ENCODE peak calls at places on chromosomes 6 and 20, in five cellular contexts. One of them, this sample, is unnamed. For H3K27me3, the result is how much of the 10 kb centered on the place peaks cover.

GRCh38 chr6:107421696-107422256 is 37.6 kb downstream of the PDSS2 start:
- DNase-seq in tibial nerve: no peak
- DNase-seq in GM23338: no peak
- DNase-seq in PC-3: no peak
- DNase-seq in HCT116: no peak
- DNase-seq in this sample: no peak

GRCh38 chr6:105626290-105627158 is 223.6 kb upstream of the PREP start:
- DNase-seq in tibial nerve: no peak
- DNase-seq in HCT116: no peak
- DNase-seq in PC-3: no peak
- DNase-seq in GM23338: no peak
- DNase-seq in this sample: no peak

GRCh38 chr20:38128691-38129090 is 36.4 kb downstream of the TGM2 start:
- DNase-seq in tibial nerve: no peak
- DNase-seq in PC-3: no peak
- DNase-seq in GM23338: no peak
- DNase-seq in HCT116: no peak
- DNase-seq in this sample: no peak

GRCh38 chr6:78639505-78640110 is 227.7 kb upstream of the IRAK1BP1 start:
- DNase-seq in tibial nerve: no peak
- DNase-seq in GM23338: no peak
- DNase-seq in PC-3: no peak
- DNase-seq in HCT116: no peak
- DNase-seq in this sample: no peak

GRCh38 chr6:39847216-39847615 is 55.0 kb downstream of the DAAM2 start:
- DNase-seq in PC-3: no peak
- DNase-seq in HCT116: no peak
- DNase-seq in GM23338: peak
- DNase-seq in tibial nerve: no peak
- DNase-seq in this sample: peak

GRCh38 chr6:93105017-93105416 is 314.3 kb downstream of the EPHA7 start:
- DNase-seq in PC-3: peak
- DNase-seq in tibial nerve: no peak
- DNase-seq in GM23338: no peak
- DNase-seq in HCT116: no peak
- DNase-seq in this sample: no peak

GRCh38 chr6:42550277-42550676 is 13.6 kb upstream of the UBR2 start:
- DNase-seq in tibial nerve: no peak
- DNase-seq in PC-3: no peak
- DNase-seq in HCT116: no peak
- DNase-seq in GM23338: no peak
- DNase-seq in this sample: no peak

GRCh38 chr6:107866606-107867301 is 42.6 kb upstream of the SCML4 start:
- DNase-seq in HCT116: peak
- DNase-seq in GM23338: peak
- DNase-seq in PC-3: peak
- DNase-seq in tibial nerve: no peak
- DNase-seq in this sample: no peak

GRCh38 chr20:4151991-4152695 is 136.8 kb upstream of the RNF24 start:
- DNase-seq in HCT116: no peak
- DNase-seq in GM23338: no peak
- DNase-seq in PC-3: peak
- DNase-seq in tibial nerve: no peak
- DNase-seq in this sample: no peak

GRCh38 chr20:49228676-49229075 is 9.5 kb downstream of the DDX27 start:
- DNase-seq in tibial nerve: no peak
- DNase-seq in PC-3: no peak
- DNase-seq in HCT116: no peak
- DNase-seq in GM23338: no peak
- DNase-seq in this sample: no peak

GRCh38 chr20:38143238-38143645 is 21.8 kb downstream of the TGM2 start:
- DNase-seq in GM23338: no peak
- DNase-seq in PC-3: peak
- DNase-seq in HCT116: no peak
- DNase-seq in tibial nerve: no peak
- DNase-seq in this sample: no peak

GRCh38 chr20:33674294-33675126 is at the start of gene NECAB3:
- DNase-seq in PC-3: peak
- DNase-seq in HCT116: no peak
- DNase-seq in tibial nerve: peak
- DNase-seq in GM23338: peak
- DNase-seq in this sample: peak

GRCh38 chr6:38234934-38235678 is 404.6 kb downstream of the BTBD9 start:
- DNase-seq in PC-3: no peak
- DNase-seq in tibial nerve: no peak
- DNase-seq in HCT116: no peak
- DNase-seq in GM23338: no peak
- DNase-seq in this sample: no peak

GRCh38 chr6:112259337-112259675 is 4.9 kb upstream of the LAMA4 start:
- DNase-seq in PC-3: no peak
- DNase-seq in GM23338: no peak
- DNase-seq in HCT116: no peak
- DNase-seq in tibial nerve: no peak
- DNase-seq in this sample: no peak

GRCh38 chr6:86715676-86716075 is 221.7 kb upstream of the HTR1E start:
- DNase-seq in HCT116: no peak
- DNase-seq in PC-3: peak
- DNase-seq in GM23338: peak
- DNase-seq in tibial nerve: no peak
- DNase-seq in this sample: no peak

GRCh38 chr6:142692942-142693341 is 252.0 kb downstream of the HIVEP2 start:
- DNase-seq in HCT116: peak
- DNase-seq in tibial nerve: peak
- DNase-seq in GM23338: peak
- DNase-seq in PC-3: peak
- DNase-seq in this sample: peak

GRCh38 chr6:168554898-168555617 is 114.1 kb downstream of the SMOC2 start:
- DNase-seq in tibial nerve: no peak
- DNase-seq in PC-3: no peak
- DNase-seq in GM23338: no peak
- DNase-seq in HCT116: no peak
- DNase-seq in this sample: no peak
- H3K27ac ChIP-seq in tibial nerve: no peak
- H3K27ac ChIP-seq in PC-3: no peak
- H3K27ac ChIP-seq in GM23338: no peak
- H3K27ac ChIP-seq in HCT116: no peak
- H3K27ac ChIP-seq in this sample: peak

DNA sequence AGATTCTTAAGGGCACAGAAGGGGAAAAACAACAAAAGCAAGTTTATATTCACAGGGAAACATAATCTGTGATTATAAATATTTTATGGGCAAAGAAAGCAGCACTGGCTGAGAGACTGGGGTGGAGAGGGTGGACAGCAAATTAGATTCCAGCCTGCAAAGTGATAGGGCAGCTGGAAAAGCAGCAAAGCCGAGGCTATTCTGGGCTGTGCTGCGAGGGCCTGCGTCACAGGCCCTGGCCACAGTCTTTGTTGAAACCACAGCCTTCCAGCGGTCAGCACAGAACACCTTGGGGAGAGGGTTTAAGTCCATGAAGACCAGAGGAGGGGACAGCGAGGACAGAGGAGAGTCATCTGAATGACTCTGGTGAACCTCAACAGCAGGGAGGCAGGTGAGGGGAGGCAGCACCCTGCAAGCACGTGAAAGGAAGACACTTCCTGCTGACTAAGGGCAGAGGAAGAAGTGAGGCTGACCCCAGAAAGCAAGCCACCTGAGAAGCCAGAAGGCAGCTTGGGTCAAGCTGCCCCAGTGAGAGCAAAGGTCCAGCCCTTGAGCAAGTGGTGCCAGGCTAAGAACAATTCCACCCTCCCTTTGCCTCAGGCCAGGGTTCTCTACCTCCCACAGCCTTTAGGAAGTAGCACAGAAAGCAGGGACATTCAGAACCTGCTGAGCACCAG is 17.1 kb downstream of the MRPL14 start:
- DNase-seq in HCT116: no peak
- DNase-seq in GM23338: no peak
- DNase-seq in tibial nerve: no peak
- DNase-seq in PC-3: no peak
- DNase-seq in this sample: no peak
- TF ChIP-seq CTCF in HCT116: no peak
- TF ChIP-seq CTCF in GM23338: no peak
- TF ChIP-seq CTCF in tibial nerve: no peak
- TF ChIP-seq CTCF in PC-3: no peak
- TF ChIP-seq CTCF in this sample: no peak

GRCh38 chr20:45489083-45489531 is 19.6 kb downstream of the WFDC2 start:
- DNase-seq in PC-3: peak
- DNase-seq in HCT116: peak
- DNase-seq in GM23338: peak
- DNase-seq in tibial nerve: no peak
- DNase-seq in this sample: no peak

GRCh38 chr20:45485388-45485787 is 15.8 kb downstream of the WFDC2 start:
- DNase-seq in tibial nerve: no peak
- DNase-seq in PC-3: no peak
- DNase-seq in GM23338: no peak
- DNase-seq in HCT116: no peak
- DNase-seq in this sample: no peak

GRCh38 chr20:45484676-45485075 is 15.1 kb downstream of the WFDC2 start:
- DNase-seq in GM23338: peak
- DNase-seq in PC-3: no peak
- DNase-seq in tibial nerve: no peak
- DNase-seq in HCT116: no peak
- DNase-seq in this sample: no peak

GRCh38 chr20:45487231-45487635 is 17.7 kb downstream of the WFDC2 start:
- DNase-seq in GM23338: peak
- DNase-seq in PC-3: no peak
- DNase-seq in tibial nerve: no peak
- DNase-seq in HCT116: no peak
- DNase-seq in this sample: no peak
- H3K27me3 ChIP-seq in GM23338: under half
- H3K27me3 ChIP-seq in PC-3: under half
- H3K27me3 ChIP-seq in tibial nerve: under half
- H3K27me3 ChIP-seq in HCT116: under half
- H3K27me3 ChIP-seq in this sample: under half

GRCh38 chr6:35495258-35496035 is 1.4 kb downstream of the TEAD3 start:
- DNase-seq in PC-3: no peak
- DNase-seq in GM23338: no peak
- DNase-seq in tibial nerve: no peak
- DNase-seq in HCT116: no peak
- DNase-seq in this sample: no peak

GRCh38 chr6:35492664-35493284 is 4.1 kb downstream of the TEAD3 start:
- DNase-seq in HCT116: no peak
- DNase-seq in tibial nerve: no peak
- DNase-seq in GM23338: no peak
- DNase-seq in PC-3: no peak
- DNase-seq in this sample: no peak

GRCh38 chr6:35493307-35493983 is 3.4 kb downstream of the TEAD3 start:
- DNase-seq in GM23338: no peak
- DNase-seq in tibial nerve: no peak
- DNase-seq in HCT116: no peak
- DNase-seq in PC-3: no peak
- DNase-seq in this sample: no peak

GRCh38 chr6:35496036-35496850 is 636 bp downstream of the TEAD3 start:
- DNase-seq in HCT116: no peak
- DNase-seq in PC-3: peak
- DNase-seq in GM23338: peak
- DNase-seq in tibial nerve: no peak
- DNase-seq in this sample: no peak

GRCh38 chr6:35494161-35494563 is 2.7 kb downstream of the TEAD3 start:
- DNase-seq in HCT116: no peak
- DNase-seq in GM23338: peak
- DNase-seq in tibial nerve: no peak
- DNase-seq in PC-3: no peak
- DNase-seq in this sample: no peak
- H3K27ac ChIP-seq in HCT116: no peak
- H3K27ac ChIP-seq in GM23338: no peak
- H3K27ac ChIP-seq in tibial nerve: no peak
- H3K27ac ChIP-seq in PC-3: no peak
- H3K27ac ChIP-seq in this sample: peak

DNA sequence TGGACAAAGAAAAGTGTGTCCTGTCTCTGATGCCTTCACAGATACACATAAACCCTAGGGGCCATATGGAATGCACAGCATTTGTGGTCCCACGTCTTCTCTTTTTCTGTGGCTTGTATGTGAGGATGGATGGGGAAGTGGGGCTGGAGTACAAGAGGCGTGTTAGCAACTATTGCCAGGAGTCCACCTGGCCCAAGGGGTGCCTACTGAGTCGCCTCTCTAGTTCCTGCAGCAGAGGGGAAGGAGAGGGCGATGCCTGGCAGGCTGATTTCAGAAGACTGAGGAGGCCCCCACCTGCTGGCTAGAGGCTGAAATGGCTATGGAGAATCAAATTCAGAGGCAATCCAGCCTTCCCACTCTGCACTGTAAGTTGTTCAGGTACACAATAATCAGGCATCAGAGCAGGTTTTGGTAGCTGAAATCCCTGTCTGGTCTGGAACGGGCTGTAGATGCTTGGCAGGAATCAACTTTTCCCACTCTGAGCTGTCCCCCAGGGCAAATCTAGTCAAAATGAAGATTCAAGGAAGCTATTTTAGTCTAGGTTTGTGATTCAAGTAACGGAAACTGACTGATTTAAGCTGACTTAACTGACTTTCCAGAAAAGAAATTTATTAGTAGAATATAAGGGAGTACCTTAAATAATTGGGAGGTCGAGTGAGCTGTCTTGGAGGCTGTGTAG is 14.9 kb upstream of the PPARD start:
- DNase-seq in PC-3: peak
- DNase-seq in tibial nerve: peak
- DNase-seq in HCT116: peak
- DNase-seq in GM23338: peak
- DNase-seq in this sample: no peak
- TF ChIP-seq CTCF in PC-3: peak
- TF ChIP-seq CTCF in tibial nerve: peak
- TF ChIP-seq CTCF in HCT116: peak
- TF ChIP-seq CTCF in GM23338: peak
- TF ChIP-seq CTCF in this sample: peak

GRCh38 chr20:62448788-62449187 is 21.4 kb upstream of the RBBP8NL start:
- DNase-seq in GM23338: no peak
- DNase-seq in tibial nerve: no peak
- DNase-seq in HCT116: no peak
- DNase-seq in PC-3: no peak
- DNase-seq in this sample: no peak
- H3K27me3 ChIP-seq in GM23338: under half
- H3K27me3 ChIP-seq in tibial nerve: under half
- H3K27me3 ChIP-seq in HCT116: under half
- H3K27me3 ChIP-seq in PC-3: under half
- H3K27me3 ChIP-seq in this sample: under half